ENCODE peak calls at places on chromosomes 13 and 19, in nine cellular contexts. G, Q, S, Y, L, J, U, K and V are unnamed samples.

GRCh38 chr13:41905600-41906254 is 55.2 kb downstream of the VWA8 start:
- DNase-seq in Q (no peak), G (no peak), L (peak), K (peak), U (no peak), Y (no peak), S (no peak), J (no peak), V (no peak)

GRCh38 chr19:18893573-18894253 is 2.2 kb downstream of the CERS1 start:
- DNase-seq in J (no peak), S (no peak), Y (peak), K (no peak), Q (no peak), G (no peak), L (no peak), U (no peak), V (no peak)

GRCh38 chr13:49635599-49636433 is 7.5 kb downstream of the ARL11 start:
- DNase-seq in K (no peak), L (no peak), S (peak), J (peak), G (no peak), Y (no peak), U (peak), Q (no peak), V (no peak)

GRCh38 chr19:35959040-35959967 is 23.1 kb downstream of the LRFN3 start:
- DNase-seq in G (no peak), J (peak), Y (peak), K (no peak), U (no peak), L (no peak), S (no peak), Q (peak), V (no peak)

GRCh38 chr13:73220966-73221720 is 162.3 kb downstream of the KLF5 start:
- DNase-seq in J (no peak), Q (no peak), Y (no peak), L (peak), S (no peak), K (peak), U (no peak), G (no peak), V (no peak)

GRCh38 chr13:41492432-41493267 is 35.3 kb downstream of the RGCC start:
- DNase-seq in L (no peak), K (no peak), Y (no peak), G (no peak), U (no peak), Q (no peak), J (no peak), S (no peak), V (no peak)

GRCh38 chr19:18170714-18171255 is 2.8 kb upstream of the IFI30 start:
- DNase-seq in Y (peak), J (peak), Q (peak), S (peak), G (no peak), U (no peak), L (no peak), K (no peak), V (no peak)

GRCh38 chr19:41222240-41222639 is 3.2 kb downstream of the AXL start:
- DNase-seq in U (no peak), S (no peak), L (no peak), G (no peak), Y (no peak), K (no peak), J (no peak), Q (peak), V (no peak)

GRCh38 chr13:112434032-112434431 is 57.9 kb downstream of the SPACA7 start:
- DNase-seq in L (no peak), S (no peak), K (no peak), G (no peak), Q (no peak), U (no peak), J (no peak), Y (no peak), V (no peak)

GRCh38 chr13:98214008-98214643 is 37.1 kb upstream of the RNF113B start:
- DNase-seq in L (no peak), Q (peak), K (no peak), G (peak), S (no peak), J (no peak), Y (peak), U (no peak), V (no peak)

GRCh38 chr19:6556480-6556879 is 25.7 kb downstream of the TNFSF9 start:
- DNase-seq in Q (no peak), K (no peak), J (no peak), Y (no peak), G (no peak), L (no peak), U (no peak), S (no peak), V (no peak)

GRCh38 chr19:10112037-10112751 is 701 bp downstream of the P2RY11 start:
- DNase-seq in K (peak), Y (no peak), Q (no peak), L (no peak), J (peak), S (no peak), G (no peak), U (no peak), V (no peak)

GRCh38 chr19:7874080-7874856 is at the start of gene PRR36:
- DNase-seq in K (peak), L (no peak), Y (no peak), U (no peak), J (no peak), S (no peak), G (no peak), Q (peak), V (no peak)

GRCh38 chr13:110869805-110870706 is 44.8 kb downstream of the ANKRD10 start:
- DNase-seq in G (peak), Q (peak), Y (peak), K (peak), U (peak), S (peak), L (peak), J (no peak), V (peak)
- TF ChIP-seq POLR2A in G (no peak), Q (no peak), Y (no peak), K (no peak), U (no peak), S (peak), L (peak), J (no peak), V (peak)

DNA sequence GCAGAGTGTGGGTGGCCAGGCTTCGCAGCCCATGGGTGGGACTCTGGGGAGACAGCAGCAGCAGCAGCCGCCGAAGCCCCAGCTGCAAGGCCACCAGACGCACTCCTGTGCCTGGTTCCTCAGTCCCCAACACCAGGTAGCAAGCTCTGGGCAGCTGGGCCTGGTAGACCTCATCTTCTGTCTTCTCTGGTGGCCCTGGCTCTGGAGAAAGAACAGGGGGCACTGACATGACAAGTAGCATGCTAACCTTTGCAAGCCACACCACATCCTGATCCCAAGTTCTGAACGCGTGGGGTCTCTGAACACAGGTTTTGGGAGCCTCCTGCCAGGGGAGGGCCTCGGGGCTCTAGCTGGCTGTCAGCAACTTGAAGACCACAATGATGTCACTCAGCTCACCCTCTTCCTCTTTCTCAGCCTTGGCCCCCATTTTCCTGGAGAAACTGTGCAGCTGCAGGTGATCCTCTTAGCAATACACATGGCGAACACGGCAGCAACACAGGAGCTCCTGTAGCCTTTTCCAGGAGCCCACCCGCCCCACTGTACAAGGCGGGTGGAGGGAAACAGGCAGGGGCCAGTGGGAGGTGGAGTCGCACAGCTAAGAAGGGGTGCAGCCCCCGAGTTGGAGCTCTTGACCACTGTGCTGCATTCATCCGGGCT is 5.8 kb downstream of the FUZ start:
- DNase-seq in L (no peak), Y (no peak), G (no peak), S (no peak), U (no peak), K (no peak), J (peak), Q (no peak), V (no peak)
- TF ChIP-seq POLR2A in L (no peak), Y (no peak), G (no peak), S (no peak), U (no peak), K (no peak), J (no peak), Q (no peak), V (no peak)

GRCh38 chr19:50723069-50723468 is at the start of gene CLEC11A:
- DNase-seq in S (no peak), Y (peak), G (peak), U (peak), Q (peak), L (no peak), J (no peak), K (no peak), V (no peak)
- TF ChIP-seq POLR2A in S (no peak), Y (no peak), G (no peak), U (no peak), Q (no peak), L (no peak), J (no peak), K (no peak), V (no peak)

GRCh38 chr19:39390460-39390758 is 497 bp downstream of the PAF1 start:
- DNase-seq in G (peak), Q (peak), K (no peak), S (peak), Y (no peak), L (no peak), U (no peak), J (peak), V (no peak)

GRCh38 chr19:39388657-39389056 is 2.2 kb downstream of the PAF1 start:
- DNase-seq in U (no peak), J (no peak), Q (no peak), L (no peak), Y (no peak), K (no peak), G (no peak), S (no peak), V (no peak)

GRCh38 chr19:39389621-39390414 is 1.1 kb downstream of the PAF1 start:
- DNase-seq in K (no peak), S (no peak), Y (no peak), L (no peak), G (no peak), J (no peak), U (no peak), Q (no peak), V (no peak)

GRCh38 chr19:39386557-39386956 is 4.3 kb downstream of the PAF1 start:
- DNase-seq in J (no peak), G (no peak), Y (no peak), Q (no peak), K (no peak), S (no peak), U (no peak), L (no peak), V (no peak)

GRCh38 chr19:39390759-39391592 is at the start of the genes MED29 and PAF1:
- DNase-seq in Y (peak), G (peak), K (peak), S (peak), L (peak), U (peak), Q (peak), J (peak), V (peak)
- TF ChIP-seq POLR2A in Y (peak), G (peak), K (peak), S (peak), L (peak), U (peak), Q (peak), J (peak), V (peak)

GRCh38 chr19:4567584-4568071 is 8.1 kb upstream of the SEMA6B start:
- DNase-seq in G (no peak), U (peak), L (peak), K (peak), Y (peak), Q (peak), S (peak), J (peak), V (no peak)
- TF ChIP-seq POLR2A in G (no peak), U (no peak), L (no peak), K (no peak), Y (no peak), Q (no peak), S (no peak), J (no peak), V (no peak)

DNA sequence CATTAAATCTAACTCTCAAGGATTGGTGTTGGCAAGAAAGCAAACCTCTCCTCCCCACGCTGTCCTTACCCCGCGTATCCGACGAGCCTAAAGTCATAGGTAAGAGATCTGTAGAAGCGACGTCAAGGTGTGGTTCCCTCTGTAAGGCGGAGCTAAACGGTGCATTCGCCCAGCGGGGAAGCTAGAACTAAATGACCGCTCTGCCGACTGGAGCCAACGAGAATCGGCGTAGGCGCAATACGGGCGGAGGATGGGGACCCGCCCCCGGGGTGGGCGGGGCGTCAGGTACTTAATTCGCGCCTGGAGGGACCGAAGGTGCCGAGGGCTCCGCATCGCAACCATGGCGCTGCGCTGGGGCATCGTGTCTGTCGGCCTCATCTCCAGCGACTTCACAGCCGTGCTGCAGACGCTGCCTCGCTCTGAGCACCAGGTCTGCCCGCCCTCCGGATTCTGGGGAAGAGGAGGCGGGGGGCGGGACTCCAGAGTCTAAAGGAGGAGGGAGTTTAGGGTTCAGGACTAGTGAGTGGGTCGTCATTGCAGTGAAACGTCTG is at the start of gene DHDH:
- DNase-seq in J (peak), Y (peak), K (peak), U (no peak), L (peak), S (peak), Q (peak), G (peak), V (peak)
- TF ChIP-seq POLR2A in J (peak), Y (no peak), K (peak), U (no peak), L (peak), S (no peak), Q (no peak), G (peak), V (no peak)

DNA sequence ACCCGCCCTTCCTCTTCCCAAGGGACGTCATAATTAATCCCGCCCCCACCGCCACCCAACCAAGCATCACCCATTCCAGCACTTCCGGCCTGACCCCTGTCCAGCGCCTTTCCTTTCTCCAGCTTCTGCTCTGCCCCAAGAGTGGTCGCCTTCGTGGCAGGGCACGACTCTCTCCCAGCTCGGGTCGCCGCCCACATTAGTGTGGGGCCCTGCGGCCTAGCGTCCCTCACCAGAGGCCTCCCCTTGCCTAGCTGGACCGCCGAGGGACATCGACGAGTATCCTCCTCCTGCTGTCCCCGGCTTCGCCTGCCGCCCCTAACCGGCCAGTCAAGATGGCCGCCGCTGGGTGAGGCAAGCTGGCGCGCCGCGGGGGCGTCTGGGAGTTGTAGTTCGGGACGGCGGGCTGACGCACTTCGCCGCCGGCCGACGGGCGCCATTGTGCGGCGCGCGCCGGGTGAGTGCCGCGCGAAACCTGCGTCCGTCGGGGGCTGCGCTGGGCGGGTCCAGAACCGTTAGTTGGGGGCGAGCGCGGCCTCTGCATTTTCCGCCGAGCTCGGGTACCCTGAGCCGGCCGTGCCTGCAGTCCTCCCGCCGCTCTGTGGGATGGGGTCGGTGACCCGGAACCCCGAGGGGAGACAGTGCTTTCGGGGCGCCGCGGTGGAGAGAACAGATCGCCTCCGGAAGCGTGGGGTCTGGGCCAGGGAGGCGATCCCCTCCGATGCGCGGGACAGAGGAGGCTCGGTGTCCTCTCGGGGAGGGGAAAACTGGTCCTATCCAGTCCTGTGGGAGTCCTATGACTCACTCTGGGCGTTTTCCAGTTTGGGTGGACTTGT is at the start of gene ZNF274:
- DNase-seq in Q (peak), G (peak), K (peak), L (peak), Y (peak), U (peak), J (peak), S (peak), V (peak)
- TF ChIP-seq POLR2A in Q (no peak), G (peak), K (peak), L (peak), Y (peak), U (peak), J (peak), S (peak), V (peak)

GRCh38 chr19:33690461-33691427 is 69.0 kb downstream of the CHST8 start:
- DNase-seq in S (no peak), Y (no peak), Q (no peak), J (no peak), G (no peak), L (no peak), K (no peak), U (no peak), V (no peak)

GRCh38 chr19:33689138-33689746 is 67.5 kb downstream of the CHST8 start:
- DNase-seq in K (no peak), G (no peak), S (no peak), U (no peak), L (no peak), Y (no peak), J (no peak), Q (no peak), V (no peak)

GRCh38 chr19:33691736-33692135 is 70.0 kb downstream of the CHST8 start:
- DNase-seq in Y (no peak), S (no peak), G (no peak), L (no peak), U (no peak), Q (no peak), K (no peak), J (no peak), V (no peak)

GRCh38 chr19:33688657-33688992 is 66.9 kb downstream of the CHST8 start:
- DNase-seq in Q (no peak), J (no peak), K (no peak), G (no peak), L (no peak), S (no peak), U (no peak), Y (no peak), V (no peak)

DNA sequence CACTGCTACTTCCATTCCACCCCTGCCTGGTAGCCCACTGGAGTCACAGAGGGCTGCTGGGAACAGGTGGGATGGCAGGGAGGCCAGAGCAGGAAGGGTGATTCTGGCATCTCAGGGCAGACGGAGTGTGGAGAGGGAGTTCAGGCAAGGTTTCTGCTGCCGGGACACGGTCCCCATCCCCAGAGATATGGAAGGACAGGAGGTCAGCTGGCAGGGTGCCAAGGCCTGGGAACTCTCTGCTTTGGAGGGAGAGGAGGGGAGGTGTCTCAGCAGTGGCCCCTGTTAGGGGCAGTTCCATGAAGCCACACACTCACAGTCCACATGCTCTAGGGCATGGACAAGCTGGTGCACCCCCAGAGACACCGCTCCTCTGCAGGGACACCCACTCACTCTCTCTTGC is 68.1 kb downstream of the CHST8 start:
- DNase-seq in S (no peak), G (no peak), U (no peak), Y (no peak), K (no peak), J (no peak), Q (no peak), L (no peak), V (no peak)
- TF ChIP-seq POLR2A in S (no peak), G (no peak), U (no peak), Y (no peak), K (no peak), J (no peak), Q (no peak), L (no peak), V (no peak)